ENCODE peak calls at places on chromosome X, in eight cellular contexts. One of them, this sample, is unnamed.

GRCh38 chrX:11890843-11891514 is 132.9 kb downstream of the MSL3 start:
- DNase-seq in activated T-cell treated with anti-CD3 and anti-CD28 coated beads, Interleukin-2, amount 50 U/mL, for 72 hours: no peak
- DNase-seq in CD4-positive, alpha-beta T cell: no peak
- DNase-seq in EL: no peak
- DNase-seq in kidney epithelial cell: no peak
- DNase-seq in stimulated activated CD4-positive, alpha-beta T cell treated with anti-CD3 and anti-CD28 coated beads, Interleukin-1b, Interleukin-23, amount 100 ng/mL, for 1 hour: no peak
- DNase-seq in left cardiac atrium: peak
- DNase-seq in right cardiac atrium: peak
- DNase-seq in this sample: peak

GRCh38 chrX:153805436-153805835 is 11.0 kb downstream of the SSR4 start:
- DNase-seq in EL: no peak
- DNase-seq in CD4-positive, alpha-beta T cell: no peak
- DNase-seq in activated T-cell treated with anti-CD3 and anti-CD28 coated beads, Interleukin-2, amount 50 U/mL, for 72 hours: no peak
- DNase-seq in stimulated activated CD4-positive, alpha-beta T cell treated with anti-CD3 and anti-CD28 coated beads, Interleukin-1b, Interleukin-23, amount 100 ng/mL, for 1 hour: no peak
- DNase-seq in kidney epithelial cell: no peak
- DNase-seq in left cardiac atrium: no peak
- DNase-seq in right cardiac atrium: peak
- DNase-seq in this sample: no peak

GRCh38 chrX:16239211-16239610 is 71.9 kb downstream of the MAGEB17 start:
- DNase-seq in activated T-cell treated with anti-CD3 and anti-CD28 coated beads, Interleukin-2, amount 50 U/mL, for 72 hours: peak
- DNase-seq in CD4-positive, alpha-beta T cell: no peak
- DNase-seq in EL: peak
- DNase-seq in left cardiac atrium: no peak
- DNase-seq in right cardiac atrium: no peak
- DNase-seq in kidney epithelial cell: peak
- DNase-seq in stimulated activated CD4-positive, alpha-beta T cell treated with anti-CD3 and anti-CD28 coated beads, Interleukin-1b, Interleukin-23, amount 100 ng/mL, for 1 hour: no peak
- DNase-seq in this sample: no peak

GRCh38 chrX:12378706-12379105 is 240.4 kb downstream of the FRMPD4 start:
- DNase-seq in EL: no peak
- DNase-seq in left cardiac atrium: no peak
- DNase-seq in stimulated activated CD4-positive, alpha-beta T cell treated with anti-CD3 and anti-CD28 coated beads, Interleukin-1b, Interleukin-23, amount 100 ng/mL, for 1 hour: no peak
- DNase-seq in right cardiac atrium: no peak
- DNase-seq in CD4-positive, alpha-beta T cell: no peak
- DNase-seq in kidney epithelial cell: no peak
- DNase-seq in activated T-cell treated with anti-CD3 and anti-CD28 coated beads, Interleukin-2, amount 50 U/mL, for 72 hours: no peak
- DNase-seq in this sample: no peak

GRCh38 chrX:7083468-7084396 is 63.8 kb upstream of the STS start:
- DNase-seq in left cardiac atrium: no peak
- DNase-seq in CD4-positive, alpha-beta T cell: peak
- DNase-seq in right cardiac atrium: no peak
- DNase-seq in EL: peak
- DNase-seq in stimulated activated CD4-positive, alpha-beta T cell treated with anti-CD3 and anti-CD28 coated beads, Interleukin-1b, Interleukin-23, amount 100 ng/mL, for 1 hour: no peak
- DNase-seq in activated T-cell treated with anti-CD3 and anti-CD28 coated beads, Interleukin-2, amount 50 U/mL, for 72 hours: peak
- DNase-seq in kidney epithelial cell: peak
- DNase-seq in this sample: no peak

GRCh38 chrX:150094996-150095395 is 156.7 kb upstream of the EOLA2 start:
- DNase-seq in right cardiac atrium: no peak
- DNase-seq in CD4-positive, alpha-beta T cell: no peak
- DNase-seq in EL: no peak
- DNase-seq in activated T-cell treated with anti-CD3 and anti-CD28 coated beads, Interleukin-2, amount 50 U/mL, for 72 hours: no peak
- DNase-seq in kidney epithelial cell: no peak
- DNase-seq in stimulated activated CD4-positive, alpha-beta T cell treated with anti-CD3 and anti-CD28 coated beads, Interleukin-1b, Interleukin-23, amount 100 ng/mL, for 1 hour: no peak
- DNase-seq in left cardiac atrium: no peak
- DNase-seq in this sample: no peak

GRCh38 chrX:150574824-150575409 is 6.5 kb downstream of the MTM1 start:
- DNase-seq in left cardiac atrium: no peak
- DNase-seq in activated T-cell treated with anti-CD3 and anti-CD28 coated beads, Interleukin-2, amount 50 U/mL, for 72 hours: peak
- DNase-seq in CD4-positive, alpha-beta T cell: no peak
- DNase-seq in stimulated activated CD4-positive, alpha-beta T cell treated with anti-CD3 and anti-CD28 coated beads, Interleukin-1b, Interleukin-23, amount 100 ng/mL, for 1 hour: no peak
- DNase-seq in EL: no peak
- DNase-seq in right cardiac atrium: no peak
- DNase-seq in kidney epithelial cell: no peak
- DNase-seq in this sample: no peak

GRCh38 chrX:64218023-64218422 is 12.4 kb downstream of the ASB12 start:
- DNase-seq in right cardiac atrium: no peak
- DNase-seq in EL: no peak
- DNase-seq in activated T-cell treated with anti-CD3 and anti-CD28 coated beads, Interleukin-2, amount 50 U/mL, for 72 hours: no peak
- DNase-seq in kidney epithelial cell: no peak
- DNase-seq in stimulated activated CD4-positive, alpha-beta T cell treated with anti-CD3 and anti-CD28 coated beads, Interleukin-1b, Interleukin-23, amount 100 ng/mL, for 1 hour: no peak
- DNase-seq in CD4-positive, alpha-beta T cell: no peak
- DNase-seq in left cardiac atrium: no peak
- DNase-seq in this sample: no peak

GRCh38 chrX:63855896-63856295 is 70.9 kb upstream of the ARHGEF9 start:
- DNase-seq in right cardiac atrium: no peak
- DNase-seq in EL: peak
- DNase-seq in kidney epithelial cell: no peak
- DNase-seq in activated T-cell treated with anti-CD3 and anti-CD28 coated beads, Interleukin-2, amount 50 U/mL, for 72 hours: no peak
- DNase-seq in CD4-positive, alpha-beta T cell: no peak
- DNase-seq in left cardiac atrium: no peak
- DNase-seq in stimulated activated CD4-positive, alpha-beta T cell treated with anti-CD3 and anti-CD28 coated beads, Interleukin-1b, Interleukin-23, amount 100 ng/mL, for 1 hour: no peak
- DNase-seq in this sample: no peak

GRCh38 chrX:97685753-97686152 is 802.0 kb downstream of the RPA4 start:
- DNase-seq in EL: peak
- DNase-seq in CD4-positive, alpha-beta T cell: no peak
- DNase-seq in activated T-cell treated with anti-CD3 and anti-CD28 coated beads, Interleukin-2, amount 50 U/mL, for 72 hours: peak
- DNase-seq in kidney epithelial cell: no peak
- DNase-seq in stimulated activated CD4-positive, alpha-beta T cell treated with anti-CD3 and anti-CD28 coated beads, Interleukin-1b, Interleukin-23, amount 100 ng/mL, for 1 hour: no peak
- DNase-seq in left cardiac atrium: no peak
- DNase-seq in right cardiac atrium: no peak
- DNase-seq in this sample: no peak

GRCh38 chrX:30659421-30659820 is 6.2 kb downstream of the GK start:
- DNase-seq in stimulated activated CD4-positive, alpha-beta T cell treated with anti-CD3 and anti-CD28 coated beads, Interleukin-1b, Interleukin-23, amount 100 ng/mL, for 1 hour: no peak
- DNase-seq in activated T-cell treated with anti-CD3 and anti-CD28 coated beads, Interleukin-2, amount 50 U/mL, for 72 hours: no peak
- DNase-seq in EL: peak
- DNase-seq in CD4-positive, alpha-beta T cell: no peak
- DNase-seq in kidney epithelial cell: peak
- DNase-seq in right cardiac atrium: no peak
- DNase-seq in left cardiac atrium: no peak
- DNase-seq in this sample: no peak

GRCh38 chrX:136202889-136203288 is 48.3 kb downstream of the MAP7D3 start:
- DNase-seq in EL: peak
- DNase-seq in kidney epithelial cell: no peak
- DNase-seq in left cardiac atrium: no peak
- DNase-seq in activated T-cell treated with anti-CD3 and anti-CD28 coated beads, Interleukin-2, amount 50 U/mL, for 72 hours: no peak
- DNase-seq in stimulated activated CD4-positive, alpha-beta T cell treated with anti-CD3 and anti-CD28 coated beads, Interleukin-1b, Interleukin-23, amount 100 ng/mL, for 1 hour: no peak
- DNase-seq in CD4-positive, alpha-beta T cell: no peak
- DNase-seq in right cardiac atrium: no peak
- DNase-seq in this sample: no peak

GRCh38 chrX:31329298-31329697 is 257.5 kb upstream of the FTHL17 start:
- DNase-seq in left cardiac atrium: no peak
- DNase-seq in right cardiac atrium: no peak
- DNase-seq in activated T-cell treated with anti-CD3 and anti-CD28 coated beads, Interleukin-2, amount 50 U/mL, for 72 hours: no peak
- DNase-seq in CD4-positive, alpha-beta T cell: no peak
- DNase-seq in stimulated activated CD4-positive, alpha-beta T cell treated with anti-CD3 and anti-CD28 coated beads, Interleukin-1b, Interleukin-23, amount 100 ng/mL, for 1 hour: no peak
- DNase-seq in EL: no peak
- DNase-seq in kidney epithelial cell: no peak
- DNase-seq in this sample: no peak

This sample was measured in Right ventricle myocardium inferior.